ENCODE peak calls at places on chromosomes 7 and 10, in four cellular contexts. N is upper lobe of left lung, I is suprapubic skin, W is ovary. R is an unnamed sample.

GRCh38 chr10:77305650-77306632 is 331.7 kb downstream of the KCNMA1 start:
- DNase-seq in N (no peak), I (no peak), W (no peak), R (no peak)

GRCh38 chr7:98713411-98713810 is 96.3 kb downstream of the NPTX2 start:
- DNase-seq in N (no peak), W (no peak), I (no peak), R (no peak)

GRCh38 chr7:156376317-156376716 is 264.3 kb upstream of the RNF32 start:
- DNase-seq in W (no peak), I (no peak), N (no peak), R (no peak)

GRCh38 chr7:121954803-121955202 is 81.8 kb downstream of the PTPRZ1 start:
- DNase-seq in W (no peak), I (no peak), N (no peak), R (no peak)

GRCh38 chr7:151088856-151089699 is 2.8 kb downstream of the AGAP3 start:
- DNase-seq in I (peak), N (peak), W (peak), R (peak)

GRCh38 chr10:44195120-44196007 is 189.5 kb downstream of the CXCL12 start:
- DNase-seq in W (peak), I (no peak), N (no peak), R (peak)

GRCh38 chr10:78335691-78336401 is 302.2 kb downstream of the RPS24 start:
- DNase-seq in W (no peak), I (no peak), N (no peak), R (no peak)

GRCh38 chr10:79445217-79445707 is at the start of gene ZCCHC24:
- DNase-seq in N (no peak), I (no peak), W (no peak), R (peak)

GRCh38 chr7:159026271-159027047 is 118.2 kb downstream of the VIPR2 start:
- DNase-seq in W (no peak), I (peak), N (no peak), R (peak)

GRCh38 chr10:49360271-49361177 is 35.4 kb downstream of the DRGX start:
- DNase-seq in W (no peak), N (no peak), I (peak), R (no peak)

GRCh38 chr10:6008497-6009142 is 31.3 kb upstream of the IL15RA start:
- DNase-seq in W (no peak), I (no peak), N (no peak), R (no peak)

GRCh38 chr10:126598009-126598408 is 72.5 kb downstream of the C10orf90 start:
- DNase-seq in W (no peak), N (no peak), I (no peak), R (peak)

GRCh38 chr7:143255564-143255963 is 7.7 kb upstream of the GSTK1 start:
- DNase-seq in N (no peak), I (no peak), W (no peak), R (no peak)

GRCh38 chr10:23391817-23392216 is 47.1 kb upstream of the OTUD1 start:
- DNase-seq in W (no peak), N (no peak), I (no peak), R (no peak)

GRCh38 chr10:122114156-122114747 is 125.3 kb downstream of the TACC2 start:
- DNase-seq in N (no peak), W (peak), I (no peak), R (peak)
- TF ChIP-seq EP300 in N (no peak), W (no peak), I (no peak), R (no peak)

DNA sequence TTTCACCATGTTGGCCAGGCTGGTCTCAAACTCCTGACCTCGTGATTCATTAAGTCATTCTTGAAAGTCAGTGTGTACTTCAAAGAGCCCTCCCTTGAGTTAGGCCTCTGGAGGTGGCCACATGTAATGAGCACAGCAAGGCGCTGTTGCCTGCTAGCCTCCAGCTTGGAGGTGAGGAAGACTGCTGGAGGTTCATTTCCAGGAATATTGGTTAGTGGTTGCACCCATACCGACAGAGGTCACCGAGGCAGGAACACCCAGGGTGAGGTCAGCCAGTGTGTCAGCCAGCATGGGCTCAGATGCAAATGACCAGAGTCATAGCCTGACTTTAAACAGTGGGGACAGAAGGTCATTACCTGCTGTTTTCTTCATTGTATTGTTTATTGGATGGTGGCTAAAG is 84.9 kb downstream of the PLPP4 start:
- DNase-seq in I (no peak), W (no peak), N (no peak), R (no peak)
- TF ChIP-seq CTCF in I (no peak), W (no peak), N (no peak), R (no peak)

DNA sequence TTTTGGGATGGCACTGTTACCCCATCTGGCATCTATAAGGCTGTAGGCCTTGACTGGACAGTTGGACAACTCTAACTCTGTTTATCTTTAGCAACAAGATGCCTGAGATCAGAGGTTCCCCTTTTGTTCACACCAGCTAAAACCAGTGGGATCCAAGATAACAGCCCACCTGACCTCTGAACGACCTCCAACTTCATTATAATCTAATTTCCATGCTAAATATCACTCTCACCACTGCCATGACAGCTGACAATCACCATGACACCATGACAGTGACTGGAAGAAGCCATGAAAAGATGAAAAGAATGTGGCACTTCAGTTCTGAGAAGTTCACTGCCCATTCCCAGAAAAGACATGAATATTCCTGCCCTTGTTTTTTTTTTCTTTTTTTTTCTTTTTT is 281.4 kb upstream of the TAC1 start:
- DNase-seq in N (no peak), W (no peak), I (no peak), R (no peak)
- TF ChIP-seq EP300 in N (no peak), W (no peak), I (no peak), R (no peak)

GRCh38 chr7:139720705-139721231 is 57.0 kb downstream of the HIPK2 start:
- DNase-seq in W (no peak), I (no peak), N (no peak), R (peak)
- TF ChIP-seq CTCF in W (no peak), I (no peak), N (no peak), R (no peak)

GRCh38 chr7:36128448-36129047 is 24.5 kb upstream of the EEPD1 start:
- DNase-seq in N (no peak), W (peak), I (peak), R (peak)
- TF ChIP-seq EP300 in N (no peak), W (no peak), I (no peak), R (no peak)

GRCh38 chr7:50614721-50615518 is 49.7 kb upstream of the DDC start:
- DNase-seq in N (no peak), W (no peak), I (no peak), R (peak)
- TF ChIP-seq CTCF in N (no peak), W (no peak), I (no peak), R (peak)